ENCODE peak calls at places on chromosomes 16 and 17, in five cellular contexts. S is AG04450; M is heart right ventricle; Y is ascending aorta; X is CD8-positive, alpha-beta memory T cell. U is an unnamed sample.

GRCh38 chr17:7989781-7990655 is 12.4 kb upstream of the GUCY2D start:
- DNase-seq in S (no peak), M (peak; percentile 88), Y (peak; percentile 90), X (peak; percentile 88), U (peak; percentile 94)

GRCh38 chr17:77327566-77328463 is 187.0 kb downstream of the SEC14L1 start:
- DNase-seq in S (no peak), M (no peak), Y (peak; percentile 53), X (no peak), U (no peak)

GRCh38 chr17:82228278-82228841 is 482 bp upstream of the SLC16A3 start:
- DNase-seq in S (no peak), M (peak; percentile 66), Y (no peak), X (peak; percentile 60), U (peak; percentile 43)

GRCh38 chr17:17071531-17072360 is 29.5 kb downstream of the MPRIP start:
- DNase-seq in S (no peak), M (no peak), Y (no peak), X (no peak), U (peak; percentile 46)

GRCh38 chr17:40448213-40448638 is 5.0 kb downstream of the IGFBP4 start:
- DNase-seq in S (no peak), M (no peak), Y (peak; percentile 73), X (no peak), U (no peak)

GRCh38 chr17:78865682-78866390 is 25.2 kb upstream of the USP36 start:
- DNase-seq in S (peak; percentile 63), M (peak; percentile 84), Y (peak; percentile 90), X (peak; percentile 47), U (peak; percentile 94)

GRCh38 chr16:12271006-12271405 is 294.5 kb downstream of the SNX29 start:
- DNase-seq in S (no peak), M (no peak), Y (no peak), X (no peak), U (peak; percentile 12)

GRCh38 chr17:55053855-55054254 is 85.3 kb downstream of the STXBP4 start:
- DNase-seq in S (no peak), M (no peak), Y (no peak), X (no peak), U (no peak)

GRCh38 chr16:67977469-67978227 is 2.7 kb downstream of the DPEP3 start:
- DNase-seq in S (no peak), M (no peak), Y (no peak), X (no peak), U (no peak)

GRCh38 chr17:32795339-32795979 is 81.5 kb downstream of the MYO1D start:
- DNase-seq in S (no peak), M (no peak), Y (no peak), X (no peak), U (no peak)

GRCh38 chr17:69729937-69730336 is 315.4 kb downstream of the MAP2K6 start:
- DNase-seq in S (no peak), M (no peak), Y (no peak), X (no peak), U (no peak)

GRCh38 chr17:75549246-75550138 is 24.0 kb downstream of the LLGL2 start:
- DNase-seq in S (no peak), M (no peak), Y (no peak), X (no peak), U (peak; percentile 95)

GRCh38 chr16:82016268-82016667 is 5.0 kb upstream of the SDR42E1 start:
- DNase-seq in S (no peak), M (no peak), Y (no peak), X (no peak), U (no peak)

DNA sequence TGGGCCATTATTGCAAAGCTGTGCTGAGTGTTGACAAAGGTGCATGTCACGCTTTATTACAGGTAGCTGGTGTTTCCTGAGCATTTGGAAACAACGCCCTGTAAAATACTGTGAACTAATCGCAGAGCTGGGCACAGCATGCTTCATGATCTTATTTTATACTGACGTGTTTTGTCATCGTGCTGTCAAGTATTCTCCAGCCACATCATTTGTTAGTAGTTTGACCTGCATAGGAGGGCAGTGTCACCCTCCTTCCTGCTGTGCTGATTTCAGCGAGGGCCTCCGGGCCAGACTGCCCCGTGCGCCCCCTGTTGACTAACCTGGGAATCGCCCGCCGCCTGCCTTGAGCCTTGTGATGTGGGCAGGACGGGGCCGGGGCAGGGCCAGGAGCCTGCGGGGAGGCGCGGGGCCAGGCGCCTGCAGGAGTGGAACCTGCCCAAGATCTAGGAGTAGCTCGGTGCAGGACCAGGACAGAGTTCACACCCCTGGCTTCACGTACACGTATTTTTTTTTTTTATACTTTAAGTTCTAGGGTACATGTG is 820.7 kb downstream of the KCNJ18 start:
- DNase-seq in S (no peak), M (no peak), Y (no peak), X (no peak), U (no peak)
- H3K9me3 ChIP-seq in S (peaks cover 50% of the 10 kb centered on the region), M (no peaks in the 10 kb centered on the region), Y (no peaks in the 10 kb centered on the region), X (no peaks in the 10 kb centered on the region), U (no peaks in the 10 kb centered on the region)

GRCh38 chr17:49227436-49228261 is 2.9 kb downstream of the PHOSPHO1 start:
- DNase-seq in S (peak; percentile 26), M (peak; percentile 74), Y (peak; percentile 81), X (peak; percentile 65), U (peak; percentile 54)
- H3K4me3 ChIP-seq in S (no peak overlapping the region), M (no peak overlapping the region), Y (no peak overlapping the region), X (no peak overlapping the region), U (no peak overlapping the region)

DNA sequence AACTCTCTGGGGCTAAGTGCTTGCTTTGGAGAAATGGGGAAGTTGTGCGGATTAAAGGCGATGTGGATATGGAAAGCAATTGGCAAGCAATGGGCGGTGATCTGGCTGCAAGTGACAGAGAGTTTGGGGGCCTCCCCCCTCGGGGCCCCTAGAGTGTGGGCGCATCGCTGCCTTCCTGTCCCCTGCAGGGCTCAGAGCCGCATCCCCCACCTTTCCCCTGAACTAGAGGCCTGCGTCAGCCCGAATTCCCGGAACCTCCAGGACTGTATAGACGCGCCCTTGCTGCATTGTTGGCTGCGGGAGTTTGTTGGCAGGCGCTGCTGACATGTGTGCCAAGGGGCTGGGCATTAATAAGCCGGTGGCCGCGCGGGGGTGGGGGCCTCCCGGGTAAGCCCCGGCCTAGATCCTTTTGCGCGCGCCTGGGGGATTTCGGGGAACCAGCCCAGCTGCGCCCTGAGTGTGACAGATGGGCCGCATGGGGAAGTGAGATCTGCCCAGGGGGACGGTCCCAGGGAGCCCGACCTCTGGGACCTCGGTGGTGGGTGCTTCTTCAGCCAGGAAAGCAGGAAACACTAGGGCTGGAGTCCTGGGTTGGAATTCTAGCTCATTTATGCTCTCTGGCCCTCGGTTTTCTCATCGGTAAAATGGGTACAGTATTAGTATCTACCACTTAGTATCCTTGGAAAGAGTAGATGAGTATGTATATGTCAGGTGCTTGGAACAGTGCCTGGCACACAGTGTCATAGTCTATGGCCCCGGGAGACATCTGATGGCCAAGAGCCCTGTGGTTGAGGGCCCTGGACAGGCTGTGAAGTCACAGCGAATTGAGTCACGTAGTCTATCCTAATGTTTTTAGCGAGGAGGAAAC is 1.0 kb downstream of the EEF2K start:
- DNase-seq in S (no peak), M (peak; percentile 84), Y (peak; percentile 94), X (peak; percentile 53), U (peak; percentile 85)
- H3K9me3 ChIP-seq in S (peaks cover 4% of the 10 kb centered on the region), M (peaks cover 4% of the 10 kb centered on the region), Y (no peaks in the 10 kb centered on the region), X (no peaks in the 10 kb centered on the region), U (no peaks in the 10 kb centered on the region)

DNA sequence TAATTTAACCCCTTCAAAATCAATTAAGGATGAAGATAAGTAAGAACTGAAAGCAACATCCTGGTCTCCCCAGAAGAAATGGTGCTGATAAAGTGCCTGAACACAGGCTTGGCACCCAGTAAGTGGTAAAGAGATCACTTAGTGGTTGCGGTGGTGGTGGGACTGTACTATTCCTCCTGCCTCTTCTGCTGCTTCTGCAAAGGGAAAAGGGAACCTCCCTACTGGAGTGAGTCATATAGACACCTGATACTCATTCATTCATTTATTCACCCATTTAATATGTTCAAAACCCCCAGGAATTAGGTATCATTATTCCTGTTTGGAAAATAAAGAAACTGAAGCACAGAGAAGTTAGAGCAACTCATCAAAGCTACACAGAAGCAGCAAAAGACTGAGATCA is 60.6 kb downstream of the CDYL2 start:
- DNase-seq in S (no peak), M (no peak), Y (no peak), X (no peak), U (no peak)
- H3K4me3 ChIP-seq in S (no peak overlapping the region), M (no peak overlapping the region), Y (no peak overlapping the region), X (no peak overlapping the region), U (no peak overlapping the region)

U was measured in pancreas.